ENCODE peak calls at places on chromosomes 1 and 21, in six cellular contexts. One of them, this sample, is unnamed.

GRCh38 chr1:205248793-205249601 is 21.3 kb downstream of the TMCC2 start:
- DNase-seq in stimulated activated CD8-positive, alpha-beta memory T cell treated with anti-CD3 and anti-CD28 coated beads, Interleukin-2, amount 100 ng/mL, for 1 hour: no peak
- DNase-seq in aorta: peak; percentile 89
- DNase-seq in NT2/D1: no peak
- DNase-seq in T-helper 2 cell: no peak
- DNase-seq in neural crest cell: no peak
- DNase-seq in this sample: no peak

GRCh38 chr1:228274452-228275153 is 66.8 kb downstream of the OBSCN start:
- DNase-seq in stimulated activated CD8-positive, alpha-beta memory T cell treated with anti-CD3 and anti-CD28 coated beads, Interleukin-2, amount 100 ng/mL, for 1 hour: no peak
- DNase-seq in aorta: peak; percentile 71
- DNase-seq in NT2/D1: no peak
- DNase-seq in T-helper 2 cell: no peak
- DNase-seq in neural crest cell: no peak
- DNase-seq in this sample: no peak

GRCh38 chr1:107551491-107551890 is 410.7 kb downstream of the NTNG1 start:
- DNase-seq in stimulated activated CD8-positive, alpha-beta memory T cell treated with anti-CD3 and anti-CD28 coated beads, Interleukin-2, amount 100 ng/mL, for 1 hour: no peak
- DNase-seq in aorta: no peak
- DNase-seq in NT2/D1: no peak
- DNase-seq in T-helper 2 cell: no peak
- DNase-seq in neural crest cell: no peak
- DNase-seq in this sample: no peak

GRCh38 chr1:111738436-111739221 is 566 bp downstream of the INKA2 start:
- DNase-seq in stimulated activated CD8-positive, alpha-beta memory T cell treated with anti-CD3 and anti-CD28 coated beads, Interleukin-2, amount 100 ng/mL, for 1 hour: no peak
- DNase-seq in aorta: peak; percentile 92
- DNase-seq in NT2/D1: no peak
- DNase-seq in T-helper 2 cell: peak; percentile 71
- DNase-seq in neural crest cell: peak; percentile 14
- DNase-seq in this sample: no peak

GRCh38 chr1:59142663-59143487 is 154.0 kb upstream of the FGGY start:
- DNase-seq in stimulated activated CD8-positive, alpha-beta memory T cell treated with anti-CD3 and anti-CD28 coated beads, Interleukin-2, amount 100 ng/mL, for 1 hour: no peak
- DNase-seq in aorta: no peak
- DNase-seq in NT2/D1: peak; percentile 59
- DNase-seq in T-helper 2 cell: no peak
- DNase-seq in neural crest cell: no peak
- DNase-seq in this sample: no peak

GRCh38 chr21:46435786-46436227 is 22.9 kb upstream of the DIP2A start:
- DNase-seq in stimulated activated CD8-positive, alpha-beta memory T cell treated with anti-CD3 and anti-CD28 coated beads, Interleukin-2, amount 100 ng/mL, for 1 hour: no peak
- DNase-seq in aorta: no peak
- DNase-seq in NT2/D1: no peak
- DNase-seq in T-helper 2 cell: no peak
- DNase-seq in neural crest cell: no peak
- DNase-seq in this sample: no peak

GRCh38 chr21:29064850-29065481 is 8.5 kb downstream of the CCT8 start:
- DNase-seq in stimulated activated CD8-positive, alpha-beta memory T cell treated with anti-CD3 and anti-CD28 coated beads, Interleukin-2, amount 100 ng/mL, for 1 hour: no peak
- DNase-seq in aorta: no peak
- DNase-seq in NT2/D1: no peak
- DNase-seq in T-helper 2 cell: no peak
- DNase-seq in neural crest cell: no peak
- DNase-seq in this sample: no peak

GRCh38 chr1:160362168-160362941 is 4.5 kb upstream of the NHLH1 start:
- DNase-seq in stimulated activated CD8-positive, alpha-beta memory T cell treated with anti-CD3 and anti-CD28 coated beads, Interleukin-2, amount 100 ng/mL, for 1 hour: no peak
- DNase-seq in aorta: no peak
- DNase-seq in NT2/D1: no peak
- DNase-seq in T-helper 2 cell: no peak
- DNase-seq in neural crest cell: no peak
- DNase-seq in this sample: no peak

GRCh38 chr1:69919129-69919921 is 286.1 kb downstream of the LRRC40 start:
- DNase-seq in stimulated activated CD8-positive, alpha-beta memory T cell treated with anti-CD3 and anti-CD28 coated beads, Interleukin-2, amount 100 ng/mL, for 1 hour: no peak
- DNase-seq in aorta: peak; percentile 72
- DNase-seq in NT2/D1: no peak
- DNase-seq in T-helper 2 cell: no peak
- DNase-seq in neural crest cell: no peak
- DNase-seq in this sample: no peak

GRCh38 chr1:156848461-156849150 is 10.3 kb downstream of the INSRR start:
- DNase-seq in stimulated activated CD8-positive, alpha-beta memory T cell treated with anti-CD3 and anti-CD28 coated beads, Interleukin-2, amount 100 ng/mL, for 1 hour: peak; percentile 52
- DNase-seq in aorta: no peak
- DNase-seq in NT2/D1: no peak
- DNase-seq in T-helper 2 cell: peak; percentile 86
- DNase-seq in neural crest cell: no peak
- DNase-seq in this sample: no peak

GRCh38 chr1:202683029-202683428 is 27.2 kb downstream of the SYT2 start:
- DNase-seq in stimulated activated CD8-positive, alpha-beta memory T cell treated with anti-CD3 and anti-CD28 coated beads, Interleukin-2, amount 100 ng/mL, for 1 hour: no peak
- DNase-seq in aorta: no peak
- DNase-seq in NT2/D1: no peak
- DNase-seq in T-helper 2 cell: no peak
- DNase-seq in neural crest cell: no peak
- DNase-seq in this sample: no peak

GRCh38 chr1:118155106-118155505 is 29.9 kb downstream of the SPAG17 start:
- DNase-seq in stimulated activated CD8-positive, alpha-beta memory T cell treated with anti-CD3 and anti-CD28 coated beads, Interleukin-2, amount 100 ng/mL, for 1 hour: no peak
- DNase-seq in aorta: no peak
- DNase-seq in NT2/D1: no peak
- DNase-seq in T-helper 2 cell: no peak
- DNase-seq in neural crest cell: no peak
- DNase-seq in this sample: no peak

GRCh38 chr1:171160611-171161354 is 24.3 kb upstream of the FMO2 start:
- DNase-seq in stimulated activated CD8-positive, alpha-beta memory T cell treated with anti-CD3 and anti-CD28 coated beads, Interleukin-2, amount 100 ng/mL, for 1 hour: no peak
- DNase-seq in aorta: no peak
- DNase-seq in NT2/D1: no peak
- DNase-seq in T-helper 2 cell: no peak
- DNase-seq in neural crest cell: no peak
- DNase-seq in this sample: no peak

GRCh38 chr1:66725885-66726665 is 26.2 kb upstream of the DYNLT5 start:
- DNase-seq in stimulated activated CD8-positive, alpha-beta memory T cell treated with anti-CD3 and anti-CD28 coated beads, Interleukin-2, amount 100 ng/mL, for 1 hour: no peak
- DNase-seq in aorta: peak; percentile 37
- DNase-seq in NT2/D1: peak; percentile 76
- DNase-seq in T-helper 2 cell: peak; percentile 85
- DNase-seq in neural crest cell: peak; percentile 55
- DNase-seq in this sample: peak; percentile 54

GRCh38 chr1:7385471-7386225 is 385.4 kb upstream of the VAMP3 start:
- DNase-seq in stimulated activated CD8-positive, alpha-beta memory T cell treated with anti-CD3 and anti-CD28 coated beads, Interleukin-2, amount 100 ng/mL, for 1 hour: no peak
- DNase-seq in aorta: peak; percentile 49
- DNase-seq in NT2/D1: no peak
- DNase-seq in T-helper 2 cell: no peak
- DNase-seq in neural crest cell: no peak
- DNase-seq in this sample: no peak

GRCh38 chr1:162849711-162850110 is 11.3 kb downstream of the CCDC190 start:
- DNase-seq in stimulated activated CD8-positive, alpha-beta memory T cell treated with anti-CD3 and anti-CD28 coated beads, Interleukin-2, amount 100 ng/mL, for 1 hour: no peak
- DNase-seq in aorta: no peak
- DNase-seq in NT2/D1: no peak
- DNase-seq in T-helper 2 cell: no peak
- DNase-seq in neural crest cell: no peak
- DNase-seq in this sample: no peak

GRCh38 chr1:39268112-39268581 is 63.7 kb downstream of the MACF1 start:
- DNase-seq in stimulated activated CD8-positive, alpha-beta memory T cell treated with anti-CD3 and anti-CD28 coated beads, Interleukin-2, amount 100 ng/mL, for 1 hour: no peak
- DNase-seq in aorta: no peak
- DNase-seq in NT2/D1: peak; percentile 27
- DNase-seq in T-helper 2 cell: peak; percentile 81
- DNase-seq in neural crest cell: no peak
- DNase-seq in this sample: no peak

GRCh38 chr1:33537885-33538284 is 65.4 kb downstream of the ZSCAN20 start:
- DNase-seq in stimulated activated CD8-positive, alpha-beta memory T cell treated with anti-CD3 and anti-CD28 coated beads, Interleukin-2, amount 100 ng/mL, for 1 hour: no peak
- DNase-seq in aorta: no peak
- DNase-seq in NT2/D1: no peak
- DNase-seq in T-helper 2 cell: no peak
- DNase-seq in neural crest cell: no peak
- DNase-seq in this sample: no peak

GRCh38 chr1:41358152-41358937 is 2.9 kb upstream of the FOXO6 start:
- DNase-seq in stimulated activated CD8-positive, alpha-beta memory T cell treated with anti-CD3 and anti-CD28 coated beads, Interleukin-2, amount 100 ng/mL, for 1 hour: no peak
- DNase-seq in aorta: peak; percentile 79
- DNase-seq in NT2/D1: no peak
- DNase-seq in T-helper 2 cell: no peak
- DNase-seq in neural crest cell: no peak
- DNase-seq in this sample: no peak